ENCODE peak calls at places on chromosomes 11 and 22, in six cellular contexts. B is activated CD4-positive, alpha-beta T cell treated with anti-CD3 and anti-CD28 coated beads for 48 hours; X is left colon; Y is RWPE1; J is memory B cell; T is NCI-H748 treated with DMSO at 0.1 percent for 48 hours. W is an unnamed sample.

GRCh38 chr11:126102436-126102894 is 39.8 kb upstream of the CDON start:
- DNase-seq in X (no peak), J (no peak), Y (no peak), T (no peak), B (no peak), W (no peak)

GRCh38 chr11:124198852-124199389 is 15.8 kb downstream of the OR10D3 start:
- DNase-seq in T (no peak), J (no peak), X (no peak), Y (no peak), B (peak; percentile 5), W (no peak)

GRCh38 chr11:67389477-67389876 is 2.3 kb upstream of the RAD9A start:
- DNase-seq in J (peak; percentile 58), T (no peak), X (peak; percentile 62), Y (no peak), B (peak; percentile 72), W (peak; percentile 27)

GRCh38 chr22:31872209-31872608 is 72.1 kb upstream of the YWHAH start:
- DNase-seq in J (no peak), B (no peak), T (no peak), X (no peak), Y (no peak), W (no peak)

GRCh38 chr11:69287968-69288882 is 5.7 kb upstream of the MYEOV start:
- DNase-seq in X (peak; percentile 96), Y (no peak), J (no peak), T (no peak), B (no peak), W (no peak)

GRCh38 chr11:86743223-86744118 is 56.9 kb upstream of the PRSS23 start:
- DNase-seq in T (no peak), B (peak; percentile 74), X (no peak), Y (peak; percentile 91), J (no peak), W (no peak)

GRCh38 chr22:42914511-42915076 is 57.5 kb upstream of the ARFGAP3 start:
- DNase-seq in Y (no peak), B (no peak), X (no peak), J (no peak), T (no peak), W (no peak)

GRCh38 chr11:20117291-20117690 is 43.0 kb downstream of the DBX1 start:
- DNase-seq in X (no peak), T (no peak), Y (no peak), J (no peak), B (no peak), W (no peak)

GRCh38 chr11:102361100-102362021 is 14.3 kb downstream of the BIRC2 start:
- DNase-seq in B (no peak), X (no peak), T (no peak), J (no peak), Y (no peak), W (no peak)

GRCh38 chr22:46514592-46515207 is 22.7 kb downstream of the CELSR1 start:
- DNase-seq in X (no peak), T (no peak), J (no peak), B (no peak), Y (peak; percentile 92), W (no peak)

GRCh38 chr22:43226368-43226979 is 39.5 kb upstream of the TTLL12 start:
- DNase-seq in X (no peak), B (no peak), J (no peak), Y (peak; percentile 10), T (peak; percentile 1), W (no peak)